ENCODE peak calls at places on chromosomes 7 and 10, in seven cellular contexts. One of them, this sample, is unnamed.
A peak's percentile ranks its signal among the peaks of the same experiment; 100 is the strongest.

GRCh38 chr10:95482501-95483248 is 78.5 kb downstream of the SORBS1 start:
- DNase-seq in GM12878: no peak
- DNase-seq in WTC11: no peak
- DNase-seq in neural crest cell: no peak
- DNase-seq in GM10248: no peak
- DNase-seq in A549: no peak
- DNase-seq in omental fat pad: no peak
- DNase-seq in this sample: no peak

GRCh38 chr7:42495251-42495650 is 258.2 kb upstream of the GLI3 start:
- DNase-seq in GM12878: no peak
- DNase-seq in WTC11: no peak
- DNase-seq in neural crest cell: no peak
- DNase-seq in GM10248: no peak
- DNase-seq in A549: no peak
- DNase-seq in omental fat pad: no peak
- DNase-seq in this sample: peak; percentile 18

GRCh38 chr10:129689681-129690080 is 222.6 kb downstream of the MGMT start:
- DNase-seq in GM12878: no peak
- DNase-seq in WTC11: no peak
- DNase-seq in neural crest cell: no peak
- DNase-seq in GM10248: no peak
- DNase-seq in A549: no peak
- DNase-seq in omental fat pad: no peak
- DNase-seq in this sample: no peak

GRCh38 chr10:57993302-57993701 is 274.4 kb downstream of the IPMK start:
- DNase-seq in GM12878: no peak
- DNase-seq in WTC11: no peak
- DNase-seq in neural crest cell: no peak
- DNase-seq in GM10248: no peak
- DNase-seq in A549: peak; percentile 10
- DNase-seq in omental fat pad: no peak
- DNase-seq in this sample: no peak

GRCh38 chr10:23155166-23155565 is 36.9 kb upstream of the PTF1A start:
- DNase-seq in GM12878: no peak
- DNase-seq in WTC11: no peak
- DNase-seq in neural crest cell: no peak
- DNase-seq in GM10248: no peak
- DNase-seq in A549: no peak
- DNase-seq in omental fat pad: no peak
- DNase-seq in this sample: peak; percentile 11

GRCh38 chr10:100824886-100825285 is 79.5 kb downstream of the PAX2 start:
- DNase-seq in GM12878: no peak
- DNase-seq in WTC11: no peak
- DNase-seq in neural crest cell: no peak
- DNase-seq in GM10248: no peak
- DNase-seq in A549: no peak
- DNase-seq in omental fat pad: no peak
- DNase-seq in this sample: no peak

GRCh38 chr7:2922866-2923265 is 78.8 kb upstream of the GNA12 start:
- DNase-seq in GM12878: no peak
- DNase-seq in WTC11: no peak
- DNase-seq in neural crest cell: no peak
- DNase-seq in GM10248: no peak
- DNase-seq in A549: no peak
- DNase-seq in omental fat pad: no peak
- DNase-seq in this sample: no peak

GRCh38 chr7:157429680-157430224 is 92.9 kb downstream of the DNAJB6 start:
- DNase-seq in GM12878: no peak
- DNase-seq in WTC11: no peak
- DNase-seq in neural crest cell: no peak
- DNase-seq in GM10248: no peak
- DNase-seq in A549: no peak
- DNase-seq in omental fat pad: no peak
- DNase-seq in this sample: no peak

GRCh38 chr7:137747359-137748031 is 99.3 kb downstream of the DGKI start:
- DNase-seq in GM12878: no peak
- DNase-seq in WTC11: no peak
- DNase-seq in neural crest cell: no peak
- DNase-seq in GM10248: no peak
- DNase-seq in A549: no peak
- DNase-seq in omental fat pad: no peak
- DNase-seq in this sample: no peak

GRCh38 chr7:10473569-10473968 is 500.1 kb upstream of the PHF14 start:
- DNase-seq in GM12878: no peak
- DNase-seq in WTC11: no peak
- DNase-seq in neural crest cell: no peak
- DNase-seq in GM10248: no peak
- DNase-seq in A549: no peak
- DNase-seq in omental fat pad: no peak
- DNase-seq in this sample: no peak

DNA sequence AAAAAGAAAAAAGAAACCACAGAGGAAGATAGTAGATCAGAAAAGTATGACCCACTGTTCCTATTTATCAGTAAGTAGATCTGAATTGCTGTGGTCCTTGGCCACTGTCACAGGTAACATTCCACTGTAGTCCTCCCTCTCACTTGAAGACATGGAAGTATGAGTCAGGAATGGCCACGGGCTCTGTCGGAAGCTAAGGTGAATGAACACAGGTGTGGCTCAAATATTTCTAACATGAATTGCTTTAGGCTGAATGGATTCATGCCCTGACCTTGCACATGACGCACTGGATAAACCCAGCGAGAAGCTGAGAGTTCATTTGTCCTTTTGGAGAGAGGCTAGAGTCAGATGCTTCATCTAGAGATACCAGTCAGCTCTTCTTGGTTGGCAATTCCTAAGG is 224.5 kb upstream of the SP8 start:
- DNase-seq in GM12878: no peak
- DNase-seq in WTC11: no peak
- DNase-seq in neural crest cell: no peak
- DNase-seq in GM10248: no peak
- DNase-seq in A549: no peak
- DNase-seq in omental fat pad: no peak
- DNase-seq in this sample: no peak
- TF ChIP-seq CTCF in GM12878: no peak
- TF ChIP-seq CTCF in WTC11: no peak
- TF ChIP-seq CTCF in neural crest cell: no peak
- TF ChIP-seq CTCF in GM10248: no peak
- TF ChIP-seq CTCF in A549: no peak
- TF ChIP-seq CTCF in omental fat pad: no peak
- TF ChIP-seq CTCF in this sample: no peak

GRCh38 chr7:45709168-45710034 is 135.2 kb downstream of the ADCY1 start:
- DNase-seq in GM12878: no peak
- DNase-seq in WTC11: peak; percentile 5
- DNase-seq in neural crest cell: no peak
- DNase-seq in GM10248: no peak
- DNase-seq in A549: no peak
- DNase-seq in omental fat pad: no peak
- DNase-seq in this sample: no peak

GRCh38 chr7:45710271-45711160 is 136.3 kb downstream of the ADCY1 start:
- DNase-seq in GM12878: no peak
- DNase-seq in WTC11: no peak
- DNase-seq in neural crest cell: no peak
- DNase-seq in GM10248: no peak
- DNase-seq in A549: no peak
- DNase-seq in omental fat pad: no peak
- DNase-seq in this sample: no peak

GRCh38 chr7:45711161-45711490 is 137.0 kb downstream of the ADCY1 start:
- DNase-seq in GM12878: no peak
- DNase-seq in WTC11: no peak
- DNase-seq in neural crest cell: no peak
- DNase-seq in GM10248: no peak
- DNase-seq in A549: no peak
- DNase-seq in omental fat pad: no peak
- DNase-seq in this sample: no peak

GRCh38 chr7:45704683-45705016 is 130.5 kb downstream of the ADCY1 start:
- DNase-seq in GM12878: no peak
- DNase-seq in WTC11: peak; percentile 4
- DNase-seq in neural crest cell: no peak
- DNase-seq in GM10248: no peak
- DNase-seq in A549: no peak
- DNase-seq in omental fat pad: no peak
- DNase-seq in this sample: no peak

DNA sequence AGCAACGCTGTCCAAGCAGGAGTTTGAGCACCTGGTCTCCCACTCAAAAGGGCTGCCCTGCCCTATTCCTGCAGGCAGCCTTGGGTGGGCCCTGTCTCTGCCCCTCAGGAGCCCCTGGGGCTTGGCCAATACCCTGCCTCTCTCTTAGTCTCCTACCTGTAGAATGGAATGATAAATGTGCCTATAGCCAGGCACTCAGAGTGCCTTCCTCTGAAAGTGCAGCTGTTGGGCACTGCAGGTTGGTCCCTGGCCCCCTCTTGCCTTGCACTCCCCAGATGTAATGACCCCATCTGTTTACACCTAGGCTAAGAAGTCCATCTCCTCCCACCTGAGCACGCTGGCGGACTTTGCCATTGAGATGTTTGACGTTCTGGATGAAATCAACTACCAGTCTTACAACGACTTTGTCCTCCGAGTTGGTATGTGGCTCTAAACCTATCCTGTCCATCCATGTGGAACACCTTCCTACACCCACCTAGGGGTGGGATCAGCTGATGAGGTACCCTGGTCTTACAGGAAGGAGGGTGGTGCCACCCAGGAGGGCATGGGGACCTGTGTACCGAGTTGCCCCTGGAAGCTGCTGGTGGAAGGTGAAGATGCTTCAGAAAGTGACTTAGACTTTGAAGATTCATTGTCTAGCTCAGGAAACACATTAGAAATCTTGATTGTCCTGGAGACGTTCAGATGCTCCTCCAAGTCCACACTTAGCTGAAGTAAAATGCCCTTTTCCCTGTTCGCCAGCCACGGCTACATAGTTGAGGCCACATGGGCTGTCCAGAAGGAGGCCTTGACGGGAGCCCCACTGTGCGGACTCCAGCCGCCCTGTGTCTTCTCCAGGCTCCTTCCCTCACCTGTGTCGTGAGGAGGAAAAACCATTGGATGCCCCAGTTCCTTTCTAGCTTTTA is 134.1 kb downstream of the ADCY1 start:
- DNase-seq in GM12878: no peak
- DNase-seq in WTC11: peak; percentile 1
- DNase-seq in neural crest cell: no peak
- DNase-seq in GM10248: no peak
- DNase-seq in A549: no peak
- DNase-seq in omental fat pad: no peak
- DNase-seq in this sample: no peak
- TF ChIP-seq CTCF in GM12878: no peak
- TF ChIP-seq CTCF in WTC11: no peak
- TF ChIP-seq CTCF in neural crest cell: no peak
- TF ChIP-seq CTCF in GM10248: no peak
- TF ChIP-seq CTCF in A549: no peak
- TF ChIP-seq CTCF in omental fat pad: no peak
- TF ChIP-seq CTCF in this sample: no peak

GRCh38 chr7:97457054-97457453 is 274.8 kb upstream of the TAC1 start:
- DNase-seq in GM12878: no peak
- DNase-seq in WTC11: no peak
- DNase-seq in neural crest cell: no peak
- DNase-seq in GM10248: no peak
- DNase-seq in A549: no peak
- DNase-seq in omental fat pad: no peak
- DNase-seq in this sample: no peak

GRCh38 chr7:97461596-97461995 is 270.3 kb upstream of the TAC1 start:
- DNase-seq in GM12878: no peak
- DNase-seq in WTC11: no peak
- DNase-seq in neural crest cell: no peak
- DNase-seq in GM10248: no peak
- DNase-seq in A549: no peak
- DNase-seq in omental fat pad: no peak
- DNase-seq in this sample: no peak

GRCh38 chr7:97454636-97455035 is 277.2 kb upstream of the TAC1 start:
- DNase-seq in GM12878: no peak
- DNase-seq in WTC11: no peak
- DNase-seq in neural crest cell: no peak
- DNase-seq in GM10248: no peak
- DNase-seq in A549: no peak
- DNase-seq in omental fat pad: no peak
- DNase-seq in this sample: no peak

GRCh38 chr7:97460433-97460832 is 271.5 kb upstream of the TAC1 start:
- DNase-seq in GM12878: no peak
- DNase-seq in WTC11: no peak
- DNase-seq in neural crest cell: no peak
- DNase-seq in GM10248: no peak
- DNase-seq in A549: no peak
- DNase-seq in omental fat pad: no peak
- DNase-seq in this sample: no peak
- TF ChIP-seq CTCF in GM12878: no peak
- TF ChIP-seq CTCF in WTC11: no peak
- TF ChIP-seq CTCF in neural crest cell: no peak
- TF ChIP-seq CTCF in GM10248: no peak
- TF ChIP-seq CTCF in A549: no peak
- TF ChIP-seq CTCF in omental fat pad: no peak
- TF ChIP-seq CTCF in this sample: no peak

DNA sequence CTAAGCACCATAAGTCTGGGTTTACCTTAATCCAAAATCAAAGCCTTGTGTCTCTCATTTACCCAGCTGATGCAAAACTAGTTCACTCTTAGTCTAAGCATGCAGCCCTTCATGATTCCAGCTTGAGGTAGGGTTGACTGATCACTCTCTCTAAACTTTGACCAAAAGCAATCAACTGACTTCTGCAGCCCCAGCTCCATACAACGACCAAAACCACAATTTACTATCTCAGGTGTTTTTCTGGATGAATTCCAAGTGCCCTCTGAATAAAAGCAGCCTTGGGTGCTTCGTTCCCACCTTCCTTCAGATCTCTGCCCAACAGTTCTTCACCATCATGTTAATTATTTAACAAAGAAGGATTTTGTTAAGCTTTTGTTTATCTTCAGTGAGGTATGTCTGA is 62.6 kb downstream of the CCDC6 start:
- DNase-seq in GM12878: no peak
- DNase-seq in WTC11: no peak
- DNase-seq in neural crest cell: no peak
- DNase-seq in GM10248: no peak
- DNase-seq in A549: no peak
- DNase-seq in omental fat pad: no peak
- DNase-seq in this sample: no peak
- TF ChIP-seq CTCF in GM12878: no peak
- TF ChIP-seq CTCF in WTC11: no peak
- TF ChIP-seq CTCF in neural crest cell: no peak
- TF ChIP-seq CTCF in GM10248: no peak
- TF ChIP-seq CTCF in A549: no peak
- TF ChIP-seq CTCF in omental fat pad: no peak
- TF ChIP-seq CTCF in this sample: no peak